ENCODE peak calls at places on chromosomes 13 and 19, in nine cellular contexts. P is left lung; O is IMR-90; I is thoracic aorta; H is neural progenitor cell; F is Karpas-422; M is CD8-positive, alpha-beta T cell; L is MM.1S; R is spleen. B is an unnamed sample.

GRCh38 chr19:47598407-47599349 is 10.3 kb upstream of the BICRA start:
- DNase-seq in P (peak), O (peak), I (peak), H (peak), F (no peak), M (no peak), L (no peak), R (no peak), B (peak)

GRCh38 chr19:34172661-34173144 is 399 bp downstream of the LSM14A start:
- DNase-seq in P (no peak), O (no peak), I (no peak), H (peak), F (no peak), M (no peak), L (no peak), R (peak), B (no peak)

GRCh38 chr13:97114696-97115095 is 107.4 kb upstream of the MBNL2 start:
- DNase-seq in P (no peak), O (no peak), I (no peak), H (peak), F (no peak), M (no peak), L (no peak), R (no peak), B (no peak)

GRCh38 chr19:1189419-1189818 is 15.4 kb upstream of the SBNO2 start:
- DNase-seq in P (no peak), O (peak), I (no peak), H (peak), F (no peak), M (no peak), L (peak), R (no peak), B (no peak)

GRCh38 chr13:87821512-87821911 is 150.3 kb downstream of the SLITRK5 start:
- DNase-seq in P (no peak), O (no peak), I (no peak), H (no peak), F (peak), M (no peak), L (peak), R (no peak), B (no peak)

GRCh38 chr13:51255556-51255955 is 33.4 kb downstream of the FAM124A start:
- DNase-seq in P (no peak), O (no peak), I (no peak), H (peak), F (no peak), M (no peak), L (no peak), R (no peak), B (no peak)

GRCh38 chr19:12779162-12779993 is 4.0 kb upstream of the HOOK2 start:
- DNase-seq in P (peak), O (peak), I (no peak), H (peak), F (peak), M (no peak), L (no peak), R (peak), B (peak)

GRCh38 chr19:45340232-45340898 is at the start of gene KLC3:
- DNase-seq in P (no peak), O (no peak), I (no peak), H (peak), F (no peak), M (no peak), L (peak), R (peak), B (no peak)

GRCh38 chr19:15812059-15812722 is 3.3 kb downstream of the OR10H1 start:
- DNase-seq in P (no peak), O (no peak), I (no peak), H (no peak), F (no peak), M (peak), L (no peak), R (no peak), B (no peak)

GRCh38 chr19:3748965-3749364 is 12.5 kb downstream of the APBA3 start:
- DNase-seq in P (no peak), O (no peak), I (no peak), H (no peak), F (no peak), M (no peak), L (no peak), R (no peak), B (no peak)

GRCh38 chr13:93244141-93244917 is 17.7 kb downstream of the GPC6 start:
- DNase-seq in P (no peak), O (peak), I (no peak), H (peak), F (no peak), M (no peak), L (peak), R (no peak), B (no peak)

GRCh38 chr13:60572003-60572792 is 175.2 kb downstream of the TDRD3 start:
- DNase-seq in P (no peak), O (peak), I (no peak), H (peak), F (no peak), M (no peak), L (no peak), R (no peak), B (no peak)

GRCh38 chr19:18514800-18515682 is 6.8 kb downstream of the ELL start:
- DNase-seq in P (peak), O (peak), I (no peak), H (no peak), F (no peak), M (no peak), L (no peak), R (peak), B (peak)
- H3K27ac ChIP-seq in P (peak), O (peak), I (peak), H (no peak), F (no peak), M (no peak), L (no peak), R (peak), B (peak)

GRCh38 chr19:53088091-53088490 is 15.1 kb downstream of the ZNF160 start:
- DNase-seq in P (no peak), O (peak), I (no peak), H (no peak), F (no peak), M (no peak), L (no peak), R (no peak), B (no peak)
- H3K4me3 ChIP-seq in P (no peak), O (no peak), I (no peak), H (no peak), F (no peak), M (no peak), L (no peak), R (no peak), B (no peak)

DNA sequence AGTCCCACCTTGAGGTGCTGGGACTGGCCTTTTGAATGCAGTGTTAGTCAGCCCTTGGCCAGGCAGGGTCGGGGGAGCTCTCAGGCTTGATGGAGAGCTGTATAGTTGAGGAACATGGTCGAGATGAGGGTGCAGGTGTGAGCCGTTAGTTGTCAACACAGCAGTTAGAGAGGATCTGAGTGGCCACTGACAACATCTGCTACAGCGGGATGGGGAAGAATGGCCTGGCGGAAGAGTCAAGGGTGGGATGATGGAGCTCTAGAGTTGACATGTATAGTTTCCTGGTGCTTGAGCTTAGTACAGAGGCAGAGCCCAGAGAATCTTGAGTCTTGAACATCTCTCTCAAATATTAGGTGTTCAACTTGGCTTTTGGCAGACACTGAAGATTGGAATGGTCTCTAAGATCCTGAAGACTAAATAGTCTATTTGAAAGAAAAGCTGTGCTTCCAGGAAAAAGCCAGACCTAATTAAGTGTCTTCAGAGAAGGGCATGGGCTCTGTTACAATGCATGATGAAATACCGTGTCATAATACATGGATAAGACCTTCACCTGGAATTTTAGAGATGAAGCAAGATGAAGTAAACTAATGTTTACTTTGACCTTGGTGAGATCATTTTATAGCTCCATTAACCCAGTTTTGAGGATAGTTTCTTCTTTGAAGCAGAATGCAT is 9.7 kb downstream of the PCCA start:
- DNase-seq in P (no peak), O (no peak), I (no peak), H (no peak), F (peak), M (no peak), L (no peak), R (no peak), B (no peak)
- H3K27ac ChIP-seq in P (no peak), O (no peak), I (no peak), H (no peak), F (no peak), M (no peak), L (no peak), R (no peak), B (no peak)

DNA sequence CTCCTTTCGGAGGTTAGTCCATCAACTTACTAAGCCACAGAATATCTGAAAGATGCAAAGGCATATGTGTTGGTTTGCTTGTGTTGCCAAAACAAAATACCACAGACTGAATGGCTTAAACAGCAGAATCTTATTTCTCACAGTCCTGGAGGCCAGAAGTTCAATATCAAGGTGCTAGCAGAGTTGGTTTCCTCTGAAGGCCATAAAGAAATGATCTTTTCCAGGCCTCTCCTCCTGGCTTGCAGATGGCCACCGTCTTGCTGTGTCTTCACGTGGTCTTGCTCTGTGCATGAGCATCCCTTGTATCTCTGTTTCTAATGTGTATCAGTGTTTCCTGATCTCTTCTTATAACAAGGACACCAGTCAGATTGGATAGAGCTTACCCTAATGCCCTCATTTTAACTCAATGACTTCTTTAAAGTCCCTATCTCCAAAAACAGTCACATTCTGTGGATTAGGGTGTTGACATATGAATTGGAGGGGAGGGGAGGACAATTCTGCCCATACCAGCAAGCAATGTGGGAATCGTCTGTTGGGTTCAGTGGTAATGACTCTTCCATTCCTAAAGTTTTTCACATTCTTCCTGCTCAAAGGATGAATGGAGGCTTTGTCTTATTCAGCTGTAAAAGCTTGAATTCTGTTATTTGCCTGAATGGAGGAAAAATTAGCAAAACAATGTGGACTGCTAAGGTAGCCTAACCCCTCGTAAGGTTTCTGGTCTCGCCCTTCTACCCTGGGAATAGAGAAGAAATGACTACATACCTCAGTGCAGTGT is 715.7 kb downstream of the DIAPH3 start:
- DNase-seq in P (no peak), O (peak), I (no peak), H (peak), F (no peak), M (no peak), L (no peak), R (no peak), B (no peak)
- H3K4me3 ChIP-seq in P (no peak), O (no peak), I (no peak), H (no peak), F (no peak), M (no peak), L (no peak), R (no peak), B (no peak)